ENCODE peak calls at places on chromosomes 11 and 22, in four cellular contexts. K is KG1, G is amniotic stem cell, P is NCI-H2081. A is an unnamed sample.

GRCh38 chr11:46369458-46370152 is 11.9 kb upstream of the MDK start:
- DNase-seq in K (no peak), G (no peak), P (peak), A (no peak)

GRCh38 chr11:17498058-17498457 is 21.4 kb upstream of the ABCC8 start:
- DNase-seq in K (no peak), G (no peak), P (peak), A (peak)

GRCh38 chr11:107203656-107204055 is 185.4 kb upstream of the GUCY1A2 start:
- DNase-seq in K (no peak), G (no peak), P (no peak), A (no peak)

GRCh38 chr11:66603072-66603471 is 10.1 kb downstream of the CCS start:
- DNase-seq in K (no peak), G (no peak), P (no peak), A (no peak)

GRCh38 chr11:70783356-70783755 is 385.0 kb downstream of the CTTN start:
- DNase-seq in K (no peak), G (no peak), P (no peak), A (no peak)

GRCh38 chr11:36492724-36493304 is 17.3 kb downstream of the TRAF6 start:
- DNase-seq in K (peak), G (no peak), P (peak), A (no peak)

GRCh38 chr11:1237128-1237580 is 14.3 kb downstream of the MUC5B start:
- DNase-seq in K (no peak), G (no peak), P (no peak), A (no peak)

GRCh38 chr22:31340765-31341247 is 5.3 kb downstream of the PATZ1 start:
- DNase-seq in K (no peak), G (no peak), P (no peak), A (no peak)

GRCh38 chr22:17836977-17837742 is 62.9 kb upstream of the BID start:
- DNase-seq in K (no peak), G (no peak), P (no peak), A (no peak)

GRCh38 chr11:3666023-3666530 is 5.1 kb downstream of the CHRNA10 start:
- DNase-seq in K (no peak), G (no peak), P (no peak), A (no peak)

GRCh38 chr11:76783901-76784813 is 1.0 kb downstream of the TSKU start:
- DNase-seq in K (no peak), G (peak), P (no peak), A (no peak)

GRCh38 chr11:16861867-16862266 is 123.4 kb downstream of the C11orf58 start:
- DNase-seq in K (no peak), G (no peak), P (no peak), A (no peak)

GRCh38 chr11:104043137-104043536 is 6.7 kb downstream of the DDI1 start:
- DNase-seq in K (no peak), G (no peak), P (no peak), A (no peak)

GRCh38 chr11:93100211-93100610 is 97.6 kb downstream of the SLC36A4 start:
- DNase-seq in K (no peak), G (no peak), P (no peak), A (no peak)

GRCh38 chr11:19345519-19345847 is 104.7 kb upstream of the E2F8 start:
- DNase-seq in K (no peak), G (no peak), P (peak), A (no peak)

GRCh38 chr11:74443071-74443864 is 24.1 kb downstream of the KCNE3 start:
- DNase-seq in K (no peak), G (no peak), P (peak), A (peak)

GRCh38 chr11:58086528-58086927 is 38.8 kb downstream of the OR9I1 start:
- DNase-seq in K (no peak), G (no peak), P (no peak), A (no peak)

GRCh38 chr11:107858217-107859070 is at the start of gene SLC35F2:
- DNase-seq in K (peak), G (no peak), P (peak), A (peak)

GRCh38 chr11:5285703-5286102 is 16.0 kb upstream of the HBE1 start:
- DNase-seq in K (no peak), G (no peak), P (no peak), A (no peak)

GRCh38 chr11:86291466-86292262 is 10.4 kb upstream of the HIKESHI start:
- DNase-seq in K (peak), G (peak), P (peak), A (no peak)

GRCh38 chr22:27718186-27719032 is 83.1 kb downstream of the MN1 start:
- DNase-seq in K (no peak), G (peak), P (no peak), A (peak)

GRCh38 chr22:47299211-47299878 is 536.9 kb downstream of the TBC1D22A start:
- DNase-seq in K (no peak), G (no peak), P (no peak), A (no peak)

GRCh38 chr11:19088791-19089190 is 28.2 kb upstream of the ZDHHC13 start:
- DNase-seq in K (no peak), G (no peak), P (no peak), A (no peak)

GRCh38 chr11:122170815-122171475 is 54.9 kb upstream of the BLID start:
- DNase-seq in K (no peak), G (no peak), P (no peak), A (no peak)

GRCh38 chr11:33829430-33830141 is 55.3 kb upstream of the FBXO3 start:
- DNase-seq in K (peak), G (peak), P (peak), A (no peak)

GRCh38 chr11:122178795-122179194 is 62.8 kb upstream of the BLID start:
- DNase-seq in K (no peak), G (no peak), P (no peak), A (no peak)

GRCh38 chr11:48018561-48019229 is 38.3 kb downstream of the PTPRJ start:
- DNase-seq in K (no peak), G (no peak), P (no peak), A (no peak)

GRCh38 chr11:66036334-66036710 is 10.0 kb upstream of the CATSPER1 start:
- DNase-seq in K (no peak), G (no peak), P (no peak), A (no peak)

GRCh38 chr22:25069758-25070461 is 117.4 kb downstream of the KIAA1671 start:
- DNase-seq in K (no peak), G (no peak), P (no peak), A (peak)

GRCh38 chr22:24997023-24997422 is 44.5 kb downstream of the KIAA1671 start:
- DNase-seq in K (no peak), G (no peak), P (no peak), A (no peak)

GRCh38 chr11:78823588-78823987 is 248.9 kb upstream of the NARS2 start:
- DNase-seq in K (no peak), G (no peak), P (no peak), A (no peak)

GRCh38 chr11:12485328-12485727 is 108.0 kb downstream of the PARVA start:
- DNase-seq in K (no peak), G (no peak), P (no peak), A (no peak)